ENCODE peak calls at places on chromosomes 1 and 21, in eight cellular contexts. V is NCI-H748 treated with DMSO at 0.1 percent for 48 hours; U is activated T-helper 2 cell treated with anti-CD3 and anti-CD28 coated beads, Interferon-gamma antibody, Interleukin-2, Interleukin-4, amounts not matched to agents 10 μg/mL and 5 μg/mL and 100 μg/mL, durations not matched to agents 14 hours and 24 hours and 36 hours; C is NCI-H1105; Z is Right ventricle myocardium superior; B is hippocampal formation; Y is kidney tubule cell; E is breast epithelium. S is an unnamed sample.
A peak's percentile ranks its signal among the peaks of the same experiment; 100 is the strongest.

GRCh38 chr1:54120698-54121481 is 31.9 kb downstream of the CDCP2 start:
- DNase-seq in V (no peak), U (no peak), C (no peak), Z (peak; percentile 0), B (no peak), Y (no peak), E (no peak), S (no peak)

GRCh38 chr1:8523641-8524206 is 205.8 kb downstream of the SLC45A1 start:
- DNase-seq in V (no peak), U (no peak), C (no peak), Z (no peak), B (no peak), Y (no peak), E (no peak), S (no peak)

GRCh38 chr1:238329671-238330070 is 438.9 kb upstream of the ZP4 start:
- DNase-seq in V (no peak), U (no peak), C (no peak), Z (no peak), B (no peak), Y (peak; percentile 80), E (no peak), S (peak; percentile 45)

GRCh38 chr1:50975436-50975835 is 5.4 kb downstream of the CDKN2C start:
- DNase-seq in V (peak; percentile 27), U (no peak), C (no peak), Z (no peak), B (no peak), Y (no peak), E (no peak), S (no peak)

GRCh38 chr1:174874337-174875053 is 125.3 kb upstream of the CACYBP start:
- DNase-seq in V (peak; percentile 31), U (no peak), C (no peak), Z (no peak), B (no peak), Y (peak; percentile 39), E (no peak), S (no peak)

GRCh38 chr21:40143822-40144525 is 276.7 kb downstream of the PCP4 start:
- DNase-seq in V (peak; percentile 43), U (peak; percentile 10), C (peak; percentile 37), Z (no peak), B (peak; percentile 63), Y (peak; percentile 51), E (peak; percentile 61), S (peak; percentile 85)

GRCh38 chr1:43947890-43948437 is 1.2 kb downstream of the IPO13 start:
- DNase-seq in V (no peak), U (no peak), C (no peak), Z (no peak), B (no peak), Y (no peak), E (no peak), S (no peak)

GRCh38 chr1:19153169-19153568 is 56.9 kb downstream of the UBR4 start:
- DNase-seq in V (no peak), U (no peak), C (no peak), Z (no peak), B (no peak), Y (no peak), E (no peak), S (no peak)

GRCh38 chr1:45545019-45545493 is 5.6 kb upstream of the AKR1A1 start:
- DNase-seq in V (no peak), U (no peak), C (no peak), Z (no peak), B (no peak), Y (peak; percentile 44), E (no peak), S (no peak)

GRCh38 chr1:86018311-86018923 is 138.2 kb downstream of the COL24A1 start:
- DNase-seq in V (peak; percentile 23), U (no peak), C (no peak), Z (no peak), B (peak; percentile 7), Y (peak; percentile 50), E (no peak), S (peak; percentile 4)

GRCh38 chr1:221085712-221086111 is 206.5 kb downstream of the HLX start:
- DNase-seq in V (no peak), U (no peak), C (no peak), Z (no peak), B (no peak), Y (no peak), E (no peak), S (no peak)

GRCh38 chr1:174971902-174972301 is 27.8 kb upstream of the CACYBP start:
- DNase-seq in V (no peak), U (no peak), C (no peak), Z (no peak), B (no peak), Y (no peak), E (no peak), S (no peak)

GRCh38 chr21:39676054-39676771 is 63.5 kb downstream of the B3GALT5 start:
- DNase-seq in V (peak; percentile 95), U (no peak), C (peak; percentile 82), Z (peak; percentile 56), B (peak; percentile 8), Y (peak; percentile 93), E (no peak), S (no peak)

GRCh38 chr1:113027449-113027848 is 45.5 kb upstream of the LRIG2 start:
- DNase-seq in V (no peak), U (no peak), C (no peak), Z (no peak), B (no peak), Y (no peak), E (no peak), S (no peak)

GRCh38 chr1:219812491-219813221 is 115.7 kb downstream of the SLC30A10 start:
- DNase-seq in V (peak; percentile 64), U (no peak), C (peak; percentile 75), Z (no peak), B (peak; percentile 80), Y (peak; percentile 78), E (no peak), S (peak; percentile 72)

GRCh38 chr21:28992526-28993292 is at the start of gene LTN1:
- DNase-seq in V (peak; percentile 93), U (peak; percentile 99), C (peak; percentile 98), Z (peak; percentile 98), B (peak; percentile 97), Y (peak; percentile 99), E (peak; percentile 99), S (peak; percentile 99)

GRCh38 chr1:14140800-14141526 is 441.0 kb downstream of the PRDM2 start:
- DNase-seq in V (no peak), U (no peak), C (peak; percentile 21), Z (peak; percentile 84), B (peak; percentile 16), Y (peak; percentile 67), E (peak; percentile 68), S (peak; percentile 53)

GRCh38 chr21:35924714-35925301 is 135.5 kb downstream of the SETD4 start:
- DNase-seq in V (no peak), U (no peak), C (no peak), Z (no peak), B (no peak), Y (peak; percentile 95), E (no peak), S (no peak)

S was measured in head of caudate nucleus.